ENCODE peak calls at places on chromosomes 4 and X, in eight cellular contexts. Z is AG09309, E is fibroblast of mammary gland, L is mammary epithelial cell, U is stomach, Y is heart right ventricle, X is A549, H is astrocyte of the cerebellum. Q is an unnamed sample.
A peak's percentile ranks its signal among the peaks of the same experiment; 100 is the strongest.

GRCh38 chrX:69116077-69116476 is 49.2 kb downstream of the PJA1 start:
- DNase-seq in Z (no peak), E (no peak), L (peak; percentile 95), U (no peak), Y (no peak), X (no peak), H (no peak), Q (no peak)

GRCh38 chr4:171847751-171848150 is 34.5 kb downstream of the GALNTL6 start:
- DNase-seq in Z (no peak), E (peak; percentile 53), L (no peak), U (no peak), Y (no peak), X (no peak), H (no peak), Q (no peak)

GRCh38 chrX:68761086-68761485 is 67.7 kb upstream of the EFNB1 start:
- DNase-seq in Z (no peak), E (no peak), L (no peak), U (no peak), Y (no peak), X (no peak), H (no peak), Q (peak; percentile 1)

GRCh38 chr4:6367313-6367945 is 97.8 kb downstream of the WFS1 start:
- DNase-seq in Z (no peak), E (no peak), L (no peak), U (no peak), Y (no peak), X (no peak), H (no peak), Q (no peak)

GRCh38 chrX:37825225-37825842 is 22.0 kb downstream of the DYNLT3 start:
- DNase-seq in Z (no peak), E (peak; percentile 42), L (peak; percentile 26), U (peak; percentile 57), Y (no peak), X (peak; percentile 10), H (no peak), Q (peak; percentile 52)

GRCh38 chr4:78481180-78481579 is 70.4 kb upstream of the ANXA3 start:
- DNase-seq in Z (peak; percentile 86), E (peak; percentile 99), L (peak; percentile 75), U (no peak), Y (no peak), X (no peak), H (no peak), Q (peak; percentile 71)

GRCh38 chrX:73851014-73852009 is 288.3 kb downstream of the CHIC1 start:
- DNase-seq in Z (peak; percentile 91), E (peak; percentile 95), L (peak; percentile 95), U (peak; percentile 87), Y (no peak), X (no peak), H (peak; percentile 89), Q (no peak)

GRCh38 chr4:102411416-102411815 is 66.1 kb upstream of the SLC39A8 start:
- DNase-seq in Z (peak; percentile 42), E (peak; percentile 38), L (peak; percentile 28), U (no peak), Y (no peak), X (no peak), H (no peak), Q (no peak)

GRCh38 chrX:22039541-22039940 is 7.4 kb downstream of the PHEX start:
- DNase-seq in Z (no peak), E (no peak), L (no peak), U (no peak), Y (no peak), X (no peak), H (no peak), Q (no peak)

GRCh38 chr4:3522326-3522640 is 9.9 kb downstream of the LRPAP1 start:
- DNase-seq in Z (no peak), E (no peak), L (no peak), U (no peak), Y (no peak), X (no peak), H (no peak), Q (no peak)

GRCh38 chr4:99949999-99950912 is at the start of gene H2AZ1:
- DNase-seq in Z (peak; percentile 92), E (peak; percentile 98), L (peak; percentile 98), U (peak; percentile 99), Y (peak; percentile 98), X (peak; percentile 93), H (peak; percentile 98), Q (peak; percentile 99)

GRCh38 chrX:134171661-134172587 is 65.1 kb upstream of the CCDC160 start:
- DNase-seq in Z (no peak), E (no peak), L (no peak), U (peak; percentile 34), Y (peak; percentile 14), X (no peak), H (no peak), Q (peak; percentile 7)

GRCh38 chr4:139988863-139989765 is 164.9 kb downstream of the MAML3 start:
- DNase-seq in Z (peak; percentile 69), E (peak; percentile 96), L (peak; percentile 97), U (peak; percentile 34), Y (no peak), X (peak; percentile 70), H (peak; percentile 93), Q (peak; percentile 92)

GRCh38 chrX:102787283-102787682 is 66.7 kb downstream of the GPRASP3 start:
- DNase-seq in Z (no peak), E (no peak), L (no peak), U (no peak), Y (no peak), X (no peak), H (no peak), Q (no peak)

GRCh38 chr4:185797018-185797417 is 15.0 kb downstream of the SORBS2 start:
- DNase-seq in Z (no peak), E (no peak), L (no peak), U (no peak), Y (no peak), X (no peak), H (no peak), Q (no peak)

GRCh38 chr4:185800266-185800945 is 11.6 kb downstream of the SORBS2 start:
- DNase-seq in Z (no peak), E (no peak), L (no peak), U (no peak), Y (no peak), X (no peak), H (no peak), Q (no peak)

GRCh38 chr4:185796176-185796575 is 15.8 kb downstream of the SORBS2 start:
- DNase-seq in Z (no peak), E (no peak), L (no peak), U (no peak), Y (no peak), X (no peak), H (no peak), Q (peak; percentile 37)

GRCh38 chr4:185799442-185799841 is 12.6 kb downstream of the SORBS2 start:
- DNase-seq in Z (no peak), E (no peak), L (no peak), U (no peak), Y (no peak), X (no peak), H (no peak), Q (no peak)

DNA sequence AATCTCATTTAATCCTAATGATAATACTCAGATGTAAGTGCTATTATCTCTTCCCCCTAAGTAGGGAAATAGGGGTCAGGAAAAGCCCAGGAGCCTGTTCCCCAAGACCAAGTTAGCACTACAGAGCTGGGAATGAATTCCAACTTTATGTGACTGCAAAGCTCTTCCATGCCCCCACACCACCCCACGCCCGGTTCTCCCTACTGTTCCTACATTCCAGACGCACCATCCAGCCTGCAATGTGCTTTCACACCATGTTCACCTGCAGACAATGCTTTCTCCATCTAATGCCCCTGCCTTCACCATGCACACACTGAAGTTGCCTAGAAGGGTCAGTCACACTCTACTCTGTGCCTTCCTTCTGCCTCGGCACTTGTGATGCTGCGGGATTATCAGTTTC is 14.4 kb downstream of the SORBS2 start:
- DNase-seq in Z (no peak), E (no peak), L (no peak), U (no peak), Y (no peak), X (no peak), H (no peak), Q (no peak)
- TF ChIP-seq CTCF in Z (no peak), E (no peak), L (no peak), U (no peak), Y (no peak), X (no peak), H (no peak), Q (no peak)

GRCh38 chrX:51892921-51893745 is at the start of gene MAGED1:
- DNase-seq in Z (peak; percentile 81), E (peak; percentile 94), L (peak; percentile 82), U (peak; percentile 89), Y (peak; percentile 85), X (peak; percentile 55), H (peak; percentile 86), Q (peak; percentile 97)
- H3K4me3 ChIP-seq in Z (peak within 1 kb of the TSS; percentile 73), E (peak within 1 kb of the TSS; percentile 78), L (peak within 1 kb of the TSS; percentile 60), U (peak within 1 kb of the TSS; percentile 56), Y (peak within 1 kb of the TSS; percentile 59), X (peak within 1 kb of the TSS; percentile 67), H (peak within 1 kb of the TSS; percentile 86), Q (peak within 1 kb of the TSS; percentile 83)

DNA sequence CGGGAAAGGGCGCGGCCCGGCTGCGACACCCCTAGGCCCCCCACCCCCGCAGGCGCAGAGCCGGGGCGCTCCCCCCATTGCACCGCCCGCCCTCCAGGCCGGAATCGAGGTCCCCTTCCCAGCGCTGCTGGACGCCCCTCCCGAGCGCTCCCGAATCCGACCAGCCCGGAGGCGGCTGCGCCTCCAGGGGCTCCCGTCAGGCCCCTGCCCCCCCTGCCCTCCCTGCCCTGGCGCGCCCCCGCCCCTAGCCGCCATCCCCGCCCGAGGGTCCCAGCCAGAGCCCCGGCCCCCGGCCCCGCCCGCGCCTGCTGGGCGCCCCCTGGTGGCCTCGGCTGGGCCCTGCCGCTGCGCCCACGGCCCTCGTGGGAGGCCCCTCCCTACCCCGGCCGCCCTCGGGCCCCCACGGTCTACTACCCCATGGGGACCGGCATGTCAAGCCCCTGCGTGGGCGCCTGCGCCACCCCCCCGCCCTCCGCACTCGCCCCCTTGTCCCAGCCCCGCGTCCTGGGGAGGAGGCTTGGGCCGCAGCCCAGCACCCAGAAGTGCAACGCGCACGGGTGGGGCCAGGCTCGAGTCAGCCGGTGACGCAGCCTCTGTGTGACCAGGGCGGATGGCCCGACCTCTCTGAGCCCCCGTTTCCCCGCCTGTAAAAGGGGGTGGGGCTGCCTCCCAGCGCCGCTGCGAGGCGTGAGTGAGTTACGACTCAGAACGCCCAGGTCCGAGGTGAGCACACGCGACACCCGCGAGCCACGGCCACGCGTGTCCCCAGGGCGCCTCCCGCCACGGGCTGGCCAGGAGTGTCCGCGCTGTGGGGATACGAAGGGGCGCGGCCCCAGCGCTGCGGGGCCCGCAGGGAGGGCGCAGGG is 104.9 kb downstream of the FAM53A start:
- DNase-seq in Z (no peak), E (peak; percentile 84), L (peak; percentile 52), U (peak; percentile 83), Y (peak; percentile 83), X (peak; percentile 72), H (no peak), Q (peak; percentile 77)
- TF ChIP-seq CTCF in Z (peak; percentile 39), E (no peak), L (peak; percentile 50), U (peak; percentile 93), Y (peak; percentile 81), X (peak; percentile 72), H (peak; percentile 26), Q (no peak)

GRCh38 chr4:106569151-106570029 is 200.8 kb upstream of the GIMD1 start:
- DNase-seq in Z (no peak), E (peak; percentile 32), L (no peak), U (no peak), Y (no peak), X (no peak), H (no peak), Q (no peak)

DNA sequence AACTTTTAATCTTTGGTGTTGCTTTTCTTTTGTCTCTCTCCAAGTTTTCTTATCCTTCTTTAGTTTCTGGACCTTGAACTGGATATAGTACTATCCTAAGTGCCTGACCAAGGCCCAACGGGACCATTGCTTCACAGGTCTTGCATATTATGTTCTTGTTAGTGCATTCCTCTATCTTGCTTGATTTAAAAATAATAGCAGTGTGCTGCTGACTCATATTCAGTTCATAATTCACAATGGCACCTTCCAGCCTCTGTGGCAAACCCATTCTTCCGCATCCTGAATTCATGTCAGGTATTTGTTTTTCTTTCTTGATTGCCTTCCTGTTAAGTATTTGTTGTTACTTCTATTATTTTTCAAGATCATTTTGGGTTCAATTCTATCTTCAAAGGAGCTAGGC is 197.1 kb upstream of the GIMD1 start:
- DNase-seq in Z (no peak), E (peak; percentile 13), L (peak; percentile 46), U (no peak), Y (no peak), X (no peak), H (no peak), Q (no peak)
- H3K4me3 ChIP-seq in Z (no peak overlapping the region), E (no peak overlapping the region), L (no peak overlapping the region), U (no peak overlapping the region), Y (no peak overlapping the region), X (no peak overlapping the region), H (no peak overlapping the region), Q (no peak overlapping the region)

Q was measured in fibroblast of pulmonary artery.